ENCODE peak calls at places on chromosomes 13 and 19, in seven cellular contexts. K is aorta, L is lung, W is cardiac muscle cell, U is neuronal stem cell, F is K562, H is PC-3. S is an unnamed sample.

GRCh38 chr13:29522044-29522685 is 73.3 kb downstream of the SLC7A1 start:
- DNase-seq in F (no peak), U (no peak), L (no peak), W (peak; percentile 97), K (no peak), H (no peak), S (no peak)

GRCh38 chr13:106520205-106521004 is 15.1 kb downstream of the EFNB2 start:
- DNase-seq in L (no peak), W (peak; percentile 60), F (no peak), K (no peak), H (peak; percentile 16), U (no peak), S (no peak)

GRCh38 chr13:114298866-114299265 is 15.4 kb upstream of the CHAMP1 start:
- DNase-seq in U (no peak), L (no peak), K (no peak), H (no peak), F (no peak), W (no peak), S (no peak)

GRCh38 chr19:3450796-3451411 is 29.4 kb downstream of the SMIM24 start:
- DNase-seq in H (peak; percentile 74), U (no peak), W (peak; percentile 100), L (peak; percentile 60), F (no peak), K (peak; percentile 93), S (no peak)

GRCh38 chr13:36346222-36347083 is at the start of gene SPART:
- DNase-seq in K (peak; percentile 94), H (peak; percentile 83), F (peak; percentile 82), U (peak; percentile 89), L (peak; percentile 92), W (peak; percentile 97), S (peak; percentile 81)

GRCh38 chr13:77907653-77908341 is 10.8 kb downstream of the EDNRB start:
- DNase-seq in W (peak; percentile 62), H (no peak), K (no peak), L (no peak), U (no peak), F (no peak), S (no peak)

GRCh38 chr19:1725100-1726064 is 27.9 kb upstream of the ONECUT3 start:
- DNase-seq in K (no peak), F (peak; percentile 100), H (peak; percentile 46), L (no peak), U (peak; percentile 82), W (peak; percentile 65), S (no peak)

GRCh38 chr19:35756373-35757230 is at the start of gene HSPB6:
- DNase-seq in F (no peak), K (peak; percentile 83), W (peak; percentile 83), U (no peak), H (no peak), L (no peak), S (no peak)

GRCh38 chr19:16627194-16627927 is 643 bp downstream of the MED26 start:
- DNase-seq in W (no peak), F (no peak), U (peak; percentile 17), H (no peak), L (no peak), K (peak; percentile 60), S (peak; percentile 66)

GRCh38 chr19:50952890-50953289 is at the start of gene KLK5:
- DNase-seq in L (no peak), H (peak; percentile 66), U (no peak), K (no peak), F (no peak), W (no peak), S (no peak)

GRCh38 chr19:49888478-49888901 is 8.2 kb downstream of the IL4I1 start:
- DNase-seq in U (no peak), K (no peak), F (no peak), H (no peak), W (no peak), L (no peak), S (no peak)

GRCh38 chr19:6210091-6210490 is 69.7 kb downstream of the MLLT1 start:
- DNase-seq in H (no peak), L (no peak), W (no peak), K (no peak), F (no peak), U (no peak), S (no peak)

GRCh38 chr19:11418518-11419506 is at the start of gene RGL3:
- DNase-seq in L (peak; percentile 44), U (no peak), K (peak; percentile 78), W (no peak), F (peak; percentile 69), H (peak; percentile 33), S (no peak)

GRCh38 chr13:45341799-45342584 is 1.0 kb upstream of the TPT1 start:
- DNase-seq in F (no peak), L (peak; percentile 58), W (peak; percentile 61), K (peak; percentile 75), U (no peak), H (peak; percentile 28), S (no peak)

GRCh38 chr13:102721800-102722231 is 27.0 kb upstream of the METTL21C start:
- DNase-seq in H (no peak), F (no peak), W (peak; percentile 56), U (no peak), L (no peak), K (no peak), S (no peak)

GRCh38 chr19:7224995-7225394 is 69.2 kb downstream of the INSR start:
- DNase-seq in K (no peak), F (no peak), U (no peak), W (no peak), H (no peak), L (no peak), S (no peak)
- H3K27ac ChIP-seq in K (no peak overlapping the region), F (no peak overlapping the region), U (no peak overlapping the region), W (no peak overlapping the region), H (no peak overlapping the region), L (no peak overlapping the region), S (no peak overlapping the region)

DNA sequence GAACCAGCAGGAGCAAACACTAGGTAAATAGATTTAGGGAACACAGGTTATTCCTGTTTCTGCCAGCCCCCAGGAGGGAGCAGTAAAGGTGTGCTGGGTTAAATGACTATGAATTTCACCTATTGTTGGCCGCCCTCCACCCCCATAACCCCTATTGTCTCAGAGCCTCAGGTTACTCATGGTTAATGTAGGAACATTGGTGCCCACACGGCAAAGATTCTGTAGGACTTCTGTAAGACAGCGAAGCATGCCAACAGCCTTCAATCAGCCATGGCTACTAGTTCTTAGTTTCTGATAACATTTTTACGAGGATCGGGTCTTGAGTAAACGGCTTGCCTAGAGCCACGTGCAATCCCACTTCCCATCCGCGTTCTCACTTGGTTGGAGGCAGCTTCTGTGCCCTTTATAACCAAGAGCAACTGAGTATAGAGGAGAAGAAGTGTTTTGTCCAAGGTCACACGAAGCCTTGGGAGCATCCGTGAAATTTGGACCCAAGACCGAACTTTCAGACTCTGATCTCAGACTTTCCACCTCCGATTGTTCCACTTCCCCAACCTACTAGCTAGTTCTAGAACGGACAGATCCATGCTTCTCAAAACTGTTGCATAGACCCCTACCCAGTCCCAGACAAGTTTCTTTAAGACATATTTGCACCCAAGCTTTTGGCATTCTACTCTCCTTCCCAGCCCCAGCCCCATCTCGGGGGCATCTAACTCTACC is 5.1 kb upstream of the CACNG8 start:
- DNase-seq in W (no peak), K (no peak), H (peak; percentile 41), L (no peak), U (no peak), F (no peak), S (no peak)
- H3K27me3 ChIP-seq in W (peaks cover 68% of the 10 kb centered on the region), K (peaks cover 3% of the 10 kb centered on the region), H (peaks cover 73% of the 10 kb centered on the region), L (peaks cover 4% of the 10 kb centered on the region), U (peaks cover 2% of the 10 kb centered on the region), F (peaks cover 25% of the 10 kb centered on the region), S (no peaks in the 10 kb centered on the region)

GRCh38 chr13:52922961-52923360 is 74.5 kb upstream of the PCDH8 start:
- DNase-seq in U (no peak), K (no peak), H (no peak), F (no peak), L (no peak), W (no peak), S (no peak)

GRCh38 chr13:52924241-52925148 is 76.1 kb upstream of the PCDH8 start:
- DNase-seq in W (no peak), F (no peak), H (no peak), U (no peak), K (no peak), L (no peak), S (no peak)

GRCh38 chr13:52925775-52926285 is 77.4 kb upstream of the PCDH8 start:
- DNase-seq in L (no peak), K (no peak), W (no peak), U (no peak), H (no peak), F (no peak), S (no peak)

GRCh38 chr13:52926971-52927370 is 78.5 kb upstream of the PCDH8 start:
- DNase-seq in L (no peak), U (no peak), K (no peak), F (no peak), H (no peak), W (no peak), S (no peak)

GRCh38 chr13:52925221-52925620 is 76.8 kb upstream of the PCDH8 start:
- DNase-seq in K (no peak), L (no peak), U (no peak), W (no peak), H (no peak), F (no peak), S (no peak)
- H3K27ac ChIP-seq in K (no peak overlapping the region), L (no peak overlapping the region), U (no peak overlapping the region), W (peak overlapping the region; percentile 61), H (no peak overlapping the region), F (no peak overlapping the region), S (no peak overlapping the region)

GRCh38 chr19:39082167-39082566 is 2.0 kb upstream of the ACP7 start:
- DNase-seq in H (no peak), U (no peak), F (no peak), W (no peak), L (no peak), K (no peak), S (no peak)

GRCh38 chr19:39077323-39077722 is 6.8 kb upstream of the ACP7 start:
- DNase-seq in F (no peak), K (no peak), U (no peak), L (no peak), W (no peak), H (no peak), S (no peak)

GRCh38 chr19:39074942-39075341 is 9.2 kb upstream of the ACP7 start:
- DNase-seq in L (no peak), H (no peak), W (no peak), F (no peak), U (no peak), K (no peak), S (no peak)

GRCh38 chr19:39080431-39080830 is 3.7 kb upstream of the ACP7 start:
- DNase-seq in F (no peak), L (no peak), U (no peak), H (peak; percentile 9), K (no peak), W (no peak), S (no peak)

DNA sequence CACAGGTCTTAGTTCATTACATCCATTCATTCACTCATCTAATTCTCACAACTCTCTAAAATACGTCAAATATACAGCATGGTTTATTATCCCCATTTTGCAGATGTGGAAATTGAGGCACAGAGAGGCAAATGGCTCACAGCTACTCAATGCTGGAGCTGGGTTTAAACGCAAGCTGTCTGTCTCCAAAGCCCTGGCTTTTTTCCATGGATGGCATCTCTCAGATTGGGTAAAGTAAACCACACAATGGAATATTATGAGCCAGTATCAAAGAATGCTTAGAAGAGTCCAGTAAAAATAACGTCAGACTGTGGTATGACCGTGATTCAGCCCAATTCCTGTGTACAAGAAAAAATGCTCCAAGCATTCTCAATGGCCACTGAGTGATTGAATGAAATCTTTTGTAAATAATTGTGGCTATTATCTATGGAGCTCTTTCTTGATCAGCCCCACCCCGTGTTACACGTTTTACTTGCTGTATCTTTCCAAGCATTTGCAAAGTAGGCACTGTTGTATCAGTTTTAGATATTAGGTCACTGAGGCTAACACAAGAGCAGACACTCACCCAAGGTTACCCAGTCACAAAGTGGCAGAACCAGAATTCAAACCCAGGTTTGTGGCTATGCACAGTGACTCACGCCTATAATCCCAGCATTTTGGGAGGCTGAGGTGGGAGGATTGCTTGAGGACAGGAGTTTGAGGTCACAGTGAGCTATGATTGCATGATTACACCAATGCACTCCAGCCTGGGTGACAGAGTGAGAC is 5.5 kb upstream of the ACP7 start:
- DNase-seq in U (no peak), W (peak; percentile 91), L (no peak), H (peak; percentile 95), F (no peak), K (no peak), S (no peak)
- H3K27me3 ChIP-seq in U (no peaks in the 10 kb centered on the region), W (peaks cover 55% of the 10 kb centered on the region), L (peaks cover 10% of the 10 kb centered on the region), H (no peaks in the 10 kb centered on the region), F (peaks cover 16% of the 10 kb centered on the region), K (no peaks in the 10 kb centered on the region), S (no peaks in the 10 kb centered on the region)